ENCODE peak calls at places on chromosomes 4 and X, in eight cellular contexts. One of them, this sample, is unnamed.

GRCh38 chrX:103215037-103215767 is at the start of gene BEX4:
- DNase-seq in activated CD4-positive, alpha-beta T cell treated with anti-CD3 and anti-CD28 coated beads for 24 hours: peak
- DNase-seq in stromal cell of bone marrow: peak
- DNase-seq in germinal center: peak
- DNase-seq in right atrium auricular region: peak
- DNase-seq in coronary artery: peak
- DNase-seq in GM12891: peak
- DNase-seq in left colon: peak
- DNase-seq in this sample: peak

GRCh38 chrX:41734530-41734929 is 10.5 kb downstream of the GPR82 start:
- DNase-seq in right atrium auricular region: no peak
- DNase-seq in stromal cell of bone marrow: no peak
- DNase-seq in germinal center: peak
- DNase-seq in coronary artery: no peak
- DNase-seq in GM12891: no peak
- DNase-seq in left colon: no peak
- DNase-seq in activated CD4-positive, alpha-beta T cell treated with anti-CD3 and anti-CD28 coated beads for 24 hours: no peak
- DNase-seq in this sample: no peak

GRCh38 chrX:145821291-145821897 is 3.8 kb downstream of the SLITRK2 start:
- DNase-seq in stromal cell of bone marrow: no peak
- DNase-seq in coronary artery: no peak
- DNase-seq in right atrium auricular region: no peak
- DNase-seq in activated CD4-positive, alpha-beta T cell treated with anti-CD3 and anti-CD28 coated beads for 24 hours: no peak
- DNase-seq in germinal center: no peak
- DNase-seq in left colon: no peak
- DNase-seq in GM12891: no peak
- DNase-seq in this sample: no peak

GRCh38 chr4:87123241-87123640 is 97.2 kb downstream of the KLHL8 start:
- DNase-seq in coronary artery: no peak
- DNase-seq in GM12891: no peak
- DNase-seq in germinal center: no peak
- DNase-seq in stromal cell of bone marrow: no peak
- DNase-seq in right atrium auricular region: no peak
- DNase-seq in left colon: no peak
- DNase-seq in activated CD4-positive, alpha-beta T cell treated with anti-CD3 and anti-CD28 coated beads for 24 hours: no peak
- DNase-seq in this sample: no peak

GRCh38 chr4:141255016-141255415 is 34.3 kb downstream of the ZNF330 start:
- DNase-seq in left colon: no peak
- DNase-seq in germinal center: no peak
- DNase-seq in GM12891: no peak
- DNase-seq in activated CD4-positive, alpha-beta T cell treated with anti-CD3 and anti-CD28 coated beads for 24 hours: no peak
- DNase-seq in stromal cell of bone marrow: no peak
- DNase-seq in coronary artery: no peak
- DNase-seq in right atrium auricular region: no peak
- DNase-seq in this sample: no peak

GRCh38 chrX:130015181-130015580 is 32.7 kb downstream of the BCORL1 start:
- DNase-seq in right atrium auricular region: no peak
- DNase-seq in coronary artery: no peak
- DNase-seq in left colon: no peak
- DNase-seq in GM12891: no peak
- DNase-seq in stromal cell of bone marrow: no peak
- DNase-seq in germinal center: no peak
- DNase-seq in activated CD4-positive, alpha-beta T cell treated with anti-CD3 and anti-CD28 coated beads for 24 hours: no peak
- DNase-seq in this sample: no peak

GRCh38 chr4:26632916-26633315 is 49.0 kb downstream of the TBC1D19 start:
- DNase-seq in left colon: no peak
- DNase-seq in right atrium auricular region: no peak
- DNase-seq in activated CD4-positive, alpha-beta T cell treated with anti-CD3 and anti-CD28 coated beads for 24 hours: no peak
- DNase-seq in GM12891: no peak
- DNase-seq in stromal cell of bone marrow: no peak
- DNase-seq in germinal center: no peak
- DNase-seq in coronary artery: no peak
- DNase-seq in this sample: no peak

GRCh38 chrX:107667426-107667825 is 39.1 kb downstream of the PRPS1 start:
- DNase-seq in stromal cell of bone marrow: no peak
- DNase-seq in coronary artery: no peak
- DNase-seq in GM12891: no peak
- DNase-seq in left colon: no peak
- DNase-seq in activated CD4-positive, alpha-beta T cell treated with anti-CD3 and anti-CD28 coated beads for 24 hours: no peak
- DNase-seq in right atrium auricular region: no peak
- DNase-seq in germinal center: no peak
- DNase-seq in this sample: no peak

GRCh38 chr4:103012085-103012484 is 7.4 kb downstream of the SLC9B1 start:
- DNase-seq in left colon: no peak
- DNase-seq in activated CD4-positive, alpha-beta T cell treated with anti-CD3 and anti-CD28 coated beads for 24 hours: no peak
- DNase-seq in coronary artery: no peak
- DNase-seq in stromal cell of bone marrow: peak
- DNase-seq in GM12891: no peak
- DNase-seq in right atrium auricular region: no peak
- DNase-seq in germinal center: no peak
- DNase-seq in this sample: no peak

GRCh38 chr4:13092702-13093101 is 391.4 kb downstream of the RAB28 start:
- DNase-seq in right atrium auricular region: peak
- DNase-seq in coronary artery: no peak
- DNase-seq in germinal center: no peak
- DNase-seq in stromal cell of bone marrow: peak
- DNase-seq in activated CD4-positive, alpha-beta T cell treated with anti-CD3 and anti-CD28 coated beads for 24 hours: no peak
- DNase-seq in left colon: no peak
- DNase-seq in GM12891: no peak
- DNase-seq in this sample: no peak

GRCh38 chr4:16897991-16898827 is at the start of gene LDB2:
- DNase-seq in germinal center: no peak
- DNase-seq in activated CD4-positive, alpha-beta T cell treated with anti-CD3 and anti-CD28 coated beads for 24 hours: no peak
- DNase-seq in left colon: peak
- DNase-seq in coronary artery: peak
- DNase-seq in right atrium auricular region: peak
- DNase-seq in GM12891: no peak
- DNase-seq in stromal cell of bone marrow: peak
- DNase-seq in this sample: no peak

GRCh38 chr4:48024522-48024921 is 8.0 kb downstream of the NIPAL1 start:
- DNase-seq in right atrium auricular region: no peak
- DNase-seq in GM12891: no peak
- DNase-seq in germinal center: no peak
- DNase-seq in coronary artery: no peak
- DNase-seq in activated CD4-positive, alpha-beta T cell treated with anti-CD3 and anti-CD28 coated beads for 24 hours: no peak
- DNase-seq in left colon: no peak
- DNase-seq in stromal cell of bone marrow: no peak
- DNase-seq in this sample: no peak

GRCh38 chr4:105624530-105624929 is 72.1 kb downstream of the ARHGEF38 start:
- DNase-seq in coronary artery: no peak
- DNase-seq in stromal cell of bone marrow: peak
- DNase-seq in germinal center: no peak
- DNase-seq in GM12891: no peak
- DNase-seq in left colon: peak
- DNase-seq in activated CD4-positive, alpha-beta T cell treated with anti-CD3 and anti-CD28 coated beads for 24 hours: no peak
- DNase-seq in right atrium auricular region: no peak
- DNase-seq in this sample: no peak

GRCh38 chrX:26442340-26442739 is 226.4 kb downstream of the MAGEB5 start:
- DNase-seq in right atrium auricular region: no peak
- DNase-seq in left colon: no peak
- DNase-seq in germinal center: no peak
- DNase-seq in stromal cell of bone marrow: peak
- DNase-seq in GM12891: no peak
- DNase-seq in coronary artery: no peak
- DNase-seq in activated CD4-positive, alpha-beta T cell treated with anti-CD3 and anti-CD28 coated beads for 24 hours: no peak
- DNase-seq in this sample: no peak

GRCh38 chrX:20454117-20454516 is 187.4 kb upstream of the RPS6KA3 start:
- DNase-seq in GM12891: no peak
- DNase-seq in stromal cell of bone marrow: no peak
- DNase-seq in right atrium auricular region: no peak
- DNase-seq in coronary artery: no peak
- DNase-seq in left colon: no peak
- DNase-seq in germinal center: no peak
- DNase-seq in activated CD4-positive, alpha-beta T cell treated with anti-CD3 and anti-CD28 coated beads for 24 hours: no peak
- DNase-seq in this sample: no peak

GRCh38 chr4:109801099-109801789 is 555 bp downstream of the CFI start:
- DNase-seq in coronary artery: no peak
- DNase-seq in left colon: no peak
- DNase-seq in stromal cell of bone marrow: no peak
- DNase-seq in GM12891: no peak
- DNase-seq in right atrium auricular region: no peak
- DNase-seq in activated CD4-positive, alpha-beta T cell treated with anti-CD3 and anti-CD28 coated beads for 24 hours: no peak
- DNase-seq in germinal center: no peak
- DNase-seq in this sample: no peak

GRCh38 chrX:95055991-95056390 is 1382.0 kb downstream of the FAM133A start:
- DNase-seq in left colon: no peak
- DNase-seq in GM12891: no peak
- DNase-seq in right atrium auricular region: no peak
- DNase-seq in germinal center: no peak
- DNase-seq in stromal cell of bone marrow: no peak
- DNase-seq in activated CD4-positive, alpha-beta T cell treated with anti-CD3 and anti-CD28 coated beads for 24 hours: no peak
- DNase-seq in coronary artery: no peak
- DNase-seq in this sample: no peak

GRCh38 chrX:38847206-38847902 is 46.1 kb downstream of the MID1IP1 start:
- DNase-seq in GM12891: no peak
- DNase-seq in right atrium auricular region: no peak
- DNase-seq in coronary artery: no peak
- DNase-seq in stromal cell of bone marrow: no peak
- DNase-seq in left colon: no peak
- DNase-seq in activated CD4-positive, alpha-beta T cell treated with anti-CD3 and anti-CD28 coated beads for 24 hours: no peak
- DNase-seq in germinal center: no peak
- DNase-seq in this sample: no peak

GRCh38 chrX:109619816-109620215 is 5.2 kb downstream of the KCNE5 start:
- DNase-seq in coronary artery: no peak
- DNase-seq in germinal center: no peak
- DNase-seq in GM12891: no peak
- DNase-seq in right atrium auricular region: no peak
- DNase-seq in left colon: no peak
- DNase-seq in activated CD4-positive, alpha-beta T cell treated with anti-CD3 and anti-CD28 coated beads for 24 hours: no peak
- DNase-seq in stromal cell of bone marrow: no peak
- DNase-seq in this sample: no peak

GRCh38 chrX:3713937-3714434 is 537 bp upstream of the PRKX start:
- DNase-seq in left colon: peak
- DNase-seq in GM12891: no peak
- DNase-seq in germinal center: no peak
- DNase-seq in stromal cell of bone marrow: no peak
- DNase-seq in right atrium auricular region: no peak
- DNase-seq in coronary artery: no peak
- DNase-seq in activated CD4-positive, alpha-beta T cell treated with anti-CD3 and anti-CD28 coated beads for 24 hours: no peak
- DNase-seq in this sample: peak

GRCh38 chr4:39977489-39978377 is at the start of gene PDS5A:
- DNase-seq in germinal center: peak
- DNase-seq in right atrium auricular region: peak
- DNase-seq in activated CD4-positive, alpha-beta T cell treated with anti-CD3 and anti-CD28 coated beads for 24 hours: peak
- DNase-seq in stromal cell of bone marrow: peak
- DNase-seq in left colon: peak
- DNase-seq in coronary artery: peak
- DNase-seq in GM12891: peak
- DNase-seq in this sample: peak

GRCh38 chrX:1423215-1423614 is 29.5 kb downstream of the ASMTL start:
- DNase-seq in germinal center: no peak
- DNase-seq in GM12891: no peak
- DNase-seq in activated CD4-positive, alpha-beta T cell treated with anti-CD3 and anti-CD28 coated beads for 24 hours: no peak
- DNase-seq in stromal cell of bone marrow: no peak
- DNase-seq in right atrium auricular region: no peak
- DNase-seq in left colon: no peak
- DNase-seq in coronary artery: no peak
- DNase-seq in this sample: no peak

GRCh38 chr4:185997287-185997686 is 71.7 kb upstream of the TLR3 start:
- DNase-seq in germinal center: no peak
- DNase-seq in activated CD4-positive, alpha-beta T cell treated with anti-CD3 and anti-CD28 coated beads for 24 hours: no peak
- DNase-seq in stromal cell of bone marrow: no peak
- DNase-seq in GM12891: no peak
- DNase-seq in left colon: no peak
- DNase-seq in right atrium auricular region: no peak
- DNase-seq in coronary artery: no peak
- DNase-seq in this sample: no peak

GRCh38 chr4:128600410-128600809 is 209.1 kb upstream of the JADE1 start:
- DNase-seq in right atrium auricular region: no peak
- DNase-seq in activated CD4-positive, alpha-beta T cell treated with anti-CD3 and anti-CD28 coated beads for 24 hours: no peak
- DNase-seq in left colon: no peak
- DNase-seq in GM12891: no peak
- DNase-seq in coronary artery: no peak
- DNase-seq in germinal center: no peak
- DNase-seq in stromal cell of bone marrow: no peak
- DNase-seq in this sample: no peak

GRCh38 chrX:111375747-111376146 is 36.2 kb downstream of the DCX start:
- DNase-seq in activated CD4-positive, alpha-beta T cell treated with anti-CD3 and anti-CD28 coated beads for 24 hours: no peak
- DNase-seq in left colon: no peak
- DNase-seq in stromal cell of bone marrow: no peak
- DNase-seq in coronary artery: no peak
- DNase-seq in GM12891: no peak
- DNase-seq in germinal center: no peak
- DNase-seq in right atrium auricular region: no peak
- DNase-seq in this sample: no peak

GRCh38 chr4:77220841-77221613 is 64.0 kb downstream of the CCNG2 start:
- DNase-seq in activated CD4-positive, alpha-beta T cell treated with anti-CD3 and anti-CD28 coated beads for 24 hours: no peak
- DNase-seq in right atrium auricular region: peak
- DNase-seq in germinal center: no peak
- DNase-seq in coronary artery: peak
- DNase-seq in stromal cell of bone marrow: peak
- DNase-seq in GM12891: no peak
- DNase-seq in left colon: no peak
- DNase-seq in this sample: no peak

GRCh38 chrX:36844857-36845256 is 163.3 kb upstream of the FAM47C start:
- DNase-seq in activated CD4-positive, alpha-beta T cell treated with anti-CD3 and anti-CD28 coated beads for 24 hours: no peak
- DNase-seq in left colon: no peak
- DNase-seq in stromal cell of bone marrow: no peak
- DNase-seq in coronary artery: no peak
- DNase-seq in germinal center: no peak
- DNase-seq in GM12891: no peak
- DNase-seq in right atrium auricular region: no peak
- DNase-seq in this sample: no peak

GRCh38 chrX:97556359-97556758 is 672.7 kb downstream of the RPA4 start:
- DNase-seq in coronary artery: no peak
- DNase-seq in GM12891: no peak
- DNase-seq in right atrium auricular region: no peak
- DNase-seq in germinal center: no peak
- DNase-seq in left colon: no peak
- DNase-seq in activated CD4-positive, alpha-beta T cell treated with anti-CD3 and anti-CD28 coated beads for 24 hours: no peak
- DNase-seq in stromal cell of bone marrow: no peak
- DNase-seq in this sample: no peak

GRCh38 chr4:167171928-167172327 is 62.4 kb downstream of the SPOCK3 start:
- DNase-seq in activated CD4-positive, alpha-beta T cell treated with anti-CD3 and anti-CD28 coated beads for 24 hours: no peak
- DNase-seq in stromal cell of bone marrow: no peak
- DNase-seq in germinal center: no peak
- DNase-seq in GM12891: no peak
- DNase-seq in right atrium auricular region: no peak
- DNase-seq in coronary artery: no peak
- DNase-seq in left colon: no peak
- DNase-seq in this sample: no peak

GRCh38 chr4:55947254-55947882 is 1.4 kb upstream of the CEP135 start:
- DNase-seq in activated CD4-positive, alpha-beta T cell treated with anti-CD3 and anti-CD28 coated beads for 24 hours: no peak
- DNase-seq in stromal cell of bone marrow: no peak
- DNase-seq in coronary artery: no peak
- DNase-seq in germinal center: peak
- DNase-seq in left colon: peak
- DNase-seq in GM12891: no peak
- DNase-seq in right atrium auricular region: no peak
- DNase-seq in this sample: peak

GRCh38 chr4:150237110-150237852 is 159.0 kb downstream of the DCLK2 start:
- DNase-seq in GM12891: no peak
- DNase-seq in stromal cell of bone marrow: peak
- DNase-seq in coronary artery: no peak
- DNase-seq in left colon: no peak
- DNase-seq in right atrium auricular region: no peak
- DNase-seq in activated CD4-positive, alpha-beta T cell treated with anti-CD3 and anti-CD28 coated beads for 24 hours: no peak
- DNase-seq in germinal center: no peak
- DNase-seq in this sample: no peak

GRCh38 chr4:6695660-6696581 is 2.2 kb downstream of the S100P start:
- DNase-seq in stromal cell of bone marrow: no peak
- DNase-seq in right atrium auricular region: no peak
- DNase-seq in GM12891: no peak
- DNase-seq in activated CD4-positive, alpha-beta T cell treated with anti-CD3 and anti-CD28 coated beads for 24 hours: no peak
- DNase-seq in coronary artery: no peak
- DNase-seq in germinal center: no peak
- DNase-seq in left colon: peak
- DNase-seq in this sample: no peak

This sample was measured in GM13977.